ENCODE peak calls at places on chromosomes 16 and 17, in nine cellular contexts. K is A549, F is AG10803, Y is foreskin fibroblast, D is WERI-Rb-1, R is neural progenitor cell, Z is keratinocyte, E is neuronal stem cell, P is Caco-2. H is an unnamed sample.

GRCh38 chr17:15161395-15161794 is 103.7 kb downstream of the PMP22 start:
- DNase-seq in E (no peak), D (no peak), Z (no peak), P (no peak), K (no peak), F (no peak), R (no peak), Y (no peak), H (no peak)

GRCh38 chr17:76119409-76120371 is 16.1 kb upstream of the EXOC7 start:
- DNase-seq in Y (no peak), R (no peak), E (no peak), K (no peak), F (no peak), P (no peak), D (no peak), Z (no peak), H (peak)

GRCh38 chr17:68020451-68020779 is 15.1 kb upstream of the KPNA2 start:
- DNase-seq in R (no peak), F (no peak), P (peak), E (no peak), K (no peak), Z (no peak), Y (no peak), D (no peak), H (no peak)

GRCh38 chr16:56910654-56911539 is 21.0 kb upstream of the HERPUD1 start:
- DNase-seq in E (no peak), Y (peak), D (peak), F (peak), K (no peak), Z (no peak), P (peak), R (no peak), H (no peak)

GRCh38 chr16:55944377-55944802 is 69.2 kb upstream of the CES5A start:
- DNase-seq in R (peak), P (peak), Z (peak), D (peak), Y (peak), F (peak), K (peak), E (peak), H (peak)

GRCh38 chr17:42230225-42230624 is 35.9 kb upstream of the GHDC start:
- DNase-seq in F (no peak), K (no peak), Z (no peak), R (no peak), P (no peak), Y (no peak), E (no peak), D (no peak), H (no peak)

GRCh38 chr17:37744961-37745800 is at the start of gene HNF1B:
- DNase-seq in D (no peak), F (no peak), Y (no peak), Z (no peak), K (peak), P (peak), R (peak), E (no peak), H (peak)

GRCh38 chr16:60142991-60143705 is 1409.0 kb upstream of the GOT2 start:
- DNase-seq in Z (no peak), K (no peak), Y (peak), P (no peak), R (no peak), D (no peak), E (no peak), F (peak), H (no peak)

GRCh38 chr17:11909348-11909747 is 87.9 kb downstream of the ZNF18 start:
- DNase-seq in P (no peak), F (no peak), K (no peak), Z (no peak), Y (no peak), D (peak), R (peak), E (no peak), H (peak)

GRCh38 chr16:75648265-75649076 is 898 bp downstream of the TERF2IP start:
- DNase-seq in Y (peak), F (peak), D (peak), P (peak), Z (no peak), K (peak), R (peak), E (peak), H (peak)

GRCh38 chr17:1713160-1713877 is 3.1 kb upstream of the TLCD2 start:
- DNase-seq in F (no peak), K (no peak), D (no peak), P (no peak), Z (no peak), Y (no peak), E (no peak), R (no peak), H (no peak)
- H3K4me3 ChIP-seq in F (peak), K (peak), D (no peak), P (peak), Z (peak), Y (peak), E (no peak), R (peak), H (no peak)

GRCh38 chr17:45145035-45145389 is 3.3 kb upstream of the HEXIM1 start:
- DNase-seq in Y (no peak), F (no peak), D (no peak), P (no peak), K (no peak), Z (no peak), R (no peak), E (no peak), H (no peak)
- H3K4me3 ChIP-seq in Y (no peak), F (no peak), D (no peak), P (no peak), K (no peak), Z (no peak), R (no peak), E (no peak), H (peak)

GRCh38 chr17:62629556-62630364 is 2.3 kb downstream of the MRC2 start:
- DNase-seq in F (peak), P (no peak), Y (peak), R (no peak), E (no peak), K (no peak), Z (no peak), D (no peak), H (peak)
- H3K4me3 ChIP-seq in F (peak), P (no peak), Y (peak), R (peak), E (peak), K (no peak), Z (peak), D (no peak), H (no peak)

GRCh38 chr17:78276098-78276497 is 44.7 kb downstream of the TMEM235 start:
- DNase-seq in P (no peak), E (no peak), Y (no peak), K (no peak), D (no peak), F (no peak), Z (no peak), R (no peak), H (no peak)
- H3K4me3 ChIP-seq in P (no peak), E (no peak), Y (no peak), K (no peak), D (no peak), F (no peak), Z (no peak), R (no peak), H (no peak)

DNA sequence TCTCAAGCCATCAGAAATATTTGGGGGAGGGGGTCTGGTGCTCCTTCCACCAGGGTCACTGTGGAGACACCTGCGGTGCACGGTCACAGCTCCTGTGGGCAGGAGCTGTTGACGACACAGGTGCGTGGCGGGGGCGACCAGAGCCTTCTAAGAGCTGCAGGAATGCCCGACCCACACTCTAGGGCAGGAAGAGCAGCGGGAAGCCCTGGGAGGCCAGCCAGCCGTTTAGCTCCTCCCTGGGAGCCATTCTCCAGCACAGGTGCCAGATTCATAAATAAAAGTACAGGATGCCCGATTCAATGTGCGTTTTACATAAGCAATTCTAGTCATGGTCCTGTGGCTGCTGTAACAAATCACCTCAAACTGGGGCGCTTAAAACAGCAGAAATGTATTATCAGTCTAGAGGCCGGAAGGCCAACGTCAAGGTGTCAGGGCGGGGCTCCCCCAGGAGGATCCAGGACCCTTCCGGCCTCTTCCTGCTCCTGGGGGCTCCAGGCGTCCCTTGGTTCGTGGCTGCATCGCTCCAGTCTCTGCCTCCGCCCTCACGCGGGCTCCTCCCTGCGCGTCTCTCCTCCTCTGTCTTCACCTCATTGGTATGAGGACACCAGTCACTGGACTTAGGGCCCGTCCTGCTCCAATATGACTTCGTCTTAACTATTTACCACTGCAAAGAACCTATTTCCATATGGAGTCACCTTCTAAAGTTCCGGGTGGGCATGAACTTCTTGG is 155.3 kb downstream of the FOXL1 start:
- DNase-seq in Z (no peak), R (peak), K (no peak), P (no peak), F (no peak), D (no peak), Y (no peak), E (no peak), H (peak)
- H3K4me3 ChIP-seq in Z (no peak), R (peak), K (no peak), P (no peak), F (no peak), D (no peak), Y (no peak), E (no peak), H (no peak)

DNA sequence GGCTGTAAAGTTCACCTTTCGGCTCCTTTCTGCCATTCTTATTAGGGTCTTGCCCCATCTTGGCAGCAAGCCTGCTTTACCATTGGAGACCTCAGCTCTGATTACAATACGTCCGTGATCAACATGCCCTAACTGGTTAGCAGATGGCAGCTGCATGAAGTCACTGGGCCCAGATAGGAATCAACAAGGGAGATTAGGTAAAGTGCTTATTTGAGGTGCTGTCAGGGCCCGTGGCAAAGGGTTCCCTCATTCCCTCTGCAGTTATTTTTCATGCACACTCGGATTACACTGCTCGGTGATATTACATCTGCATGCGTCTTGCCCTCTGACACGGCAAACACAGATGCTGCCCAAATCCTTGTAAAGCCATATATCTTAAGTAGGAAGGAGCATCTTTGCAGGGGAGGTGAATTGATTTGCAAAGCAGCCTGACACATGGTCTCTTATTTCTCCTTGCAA is 649.0 kb downstream of the WWOX start:
- DNase-seq in F (no peak), Y (no peak), Z (no peak), R (no peak), D (peak), P (no peak), E (no peak), K (no peak), H (no peak)
- H3K4me3 ChIP-seq in F (no peak), Y (no peak), Z (no peak), R (no peak), D (no peak), P (no peak), E (no peak), K (no peak), H (no peak)

DNA sequence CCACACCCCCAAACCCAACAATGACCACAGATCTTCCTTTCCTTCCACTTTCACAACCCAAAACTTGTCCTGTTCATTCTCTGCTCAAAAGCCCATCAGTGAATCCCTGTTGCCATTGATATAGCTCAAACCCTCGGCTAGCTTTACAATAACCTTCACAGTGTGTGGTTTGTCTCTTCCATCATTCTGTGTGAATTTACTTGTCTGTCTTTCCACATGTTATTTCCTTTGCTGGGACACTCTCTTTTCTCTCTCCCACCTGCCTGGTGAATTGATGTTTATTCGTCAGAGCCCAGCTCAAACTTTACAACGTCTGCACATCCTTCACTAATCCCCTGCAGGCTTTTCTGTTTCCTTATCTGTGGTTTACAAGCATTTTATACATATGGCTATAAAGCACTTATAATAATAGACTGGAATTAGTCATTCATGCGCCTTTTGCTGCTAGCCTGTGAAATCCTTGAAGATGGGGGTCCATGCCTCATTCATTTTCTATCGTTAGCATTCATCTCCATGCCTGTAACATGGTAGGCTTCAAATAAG is 114.4 kb downstream of the CDH13 start:
- DNase-seq in D (no peak), Z (no peak), R (no peak), K (no peak), E (no peak), F (no peak), Y (peak), P (no peak), H (no peak)
- H3K4me3 ChIP-seq in D (no peak), Z (no peak), R (no peak), K (no peak), E (no peak), F (no peak), Y (no peak), P (no peak), H (no peak)